ENCODE peak calls at places on chromosomes 5 and 9, in five cellular contexts. L, Y, T, V and P are unnamed samples.

GRCh38 chr5:59390989-59391388 is 502.5 kb downstream of the PDE4D start:
- DNase-seq in L (no peak), Y (no peak), T (no peak), V (no peak), P (no peak)

GRCh38 chr9:6944093-6944551 is 186.3 kb downstream of the KDM4C start:
- DNase-seq in V (no peak), Y (no peak), T (no peak), L (no peak), P (no peak)

GRCh38 chr5:156471893-156472292 is 144.9 kb downstream of the SGCD start:
- DNase-seq in L (no peak), T (no peak), V (no peak), Y (no peak), P (no peak)

GRCh38 chr5:36392818-36393217 is 91.1 kb upstream of the RANBP3L start:
- DNase-seq in L (no peak), V (no peak), T (no peak), Y (no peak), P (no peak)

GRCh38 chr9:134059188-134059641 is 8.6 kb downstream of the BRD3 start:
- DNase-seq in Y (peak; percentile 5), L (no peak), V (no peak), T (no peak), P (no peak)

GRCh38 chr5:83077662-83078261 is 415 bp downstream of the XRCC4 start:
- DNase-seq in V (no peak), T (peak; percentile 40), L (peak; percentile 14), Y (no peak), P (peak; percentile 29)

GRCh38 chr5:90096415-90097081 is 313.0 kb downstream of the CETN3 start:
- DNase-seq in Y (no peak), V (no peak), L (peak; percentile 63), T (no peak), P (no peak)

GRCh38 chr9:75185585-75186170 is 97.4 kb downstream of the OSTF1 start:
- DNase-seq in L (peak; percentile 53), T (peak; percentile 61), Y (peak; percentile 10), V (no peak), P (no peak)

GRCh38 chr5:151029179-151029855 is 8.9 kb downstream of the GPX3 start:
- DNase-seq in T (no peak), V (no peak), Y (no peak), L (no peak), P (no peak)

DNA sequence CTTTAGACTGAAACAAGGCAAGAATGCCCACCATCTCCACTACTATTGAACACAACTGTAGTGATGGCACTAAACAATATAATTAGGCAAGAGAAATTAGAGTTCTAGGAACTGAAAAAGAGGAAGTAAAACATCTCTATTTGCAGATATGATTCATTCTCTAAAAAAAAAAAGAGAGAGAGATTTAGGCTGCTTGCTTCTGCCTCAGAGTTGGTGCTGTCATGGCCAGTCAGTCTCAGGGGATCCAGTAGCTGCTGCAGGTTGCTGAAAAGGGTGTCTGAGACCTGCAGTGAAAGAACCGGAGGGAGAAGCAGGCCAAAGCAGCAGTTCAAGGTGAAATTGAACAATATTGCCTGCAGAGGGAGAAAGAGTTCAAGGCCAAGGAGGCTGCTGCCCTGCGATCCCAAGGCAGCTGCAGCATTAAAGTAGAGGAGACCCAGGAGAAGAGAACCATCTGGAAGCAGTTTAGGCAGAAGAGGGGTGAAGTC is 72.5 kb downstream of the AP3B1 start:
- DNase-seq in V (no peak), Y (no peak), L (no peak), T (peak; percentile 38), P (no peak)
- TF ChIP-seq CTCF in V (no peak), Y (no peak), L (peak; percentile 29), T (no peak), P (peak; percentile 5)

GRCh38 chr9:137026384-137026783 is 1.7 kb downstream of the ABCA2 start:
- DNase-seq in T (no peak), L (no peak), Y (no peak), V (no peak), P (no peak)
- H3K4me3 ChIP-seq in T (no peak overlapping the region), L (no peak overlapping the region), Y (no peak overlapping the region), V (no peak overlapping the region), P (no peak overlapping the region)

DNA sequence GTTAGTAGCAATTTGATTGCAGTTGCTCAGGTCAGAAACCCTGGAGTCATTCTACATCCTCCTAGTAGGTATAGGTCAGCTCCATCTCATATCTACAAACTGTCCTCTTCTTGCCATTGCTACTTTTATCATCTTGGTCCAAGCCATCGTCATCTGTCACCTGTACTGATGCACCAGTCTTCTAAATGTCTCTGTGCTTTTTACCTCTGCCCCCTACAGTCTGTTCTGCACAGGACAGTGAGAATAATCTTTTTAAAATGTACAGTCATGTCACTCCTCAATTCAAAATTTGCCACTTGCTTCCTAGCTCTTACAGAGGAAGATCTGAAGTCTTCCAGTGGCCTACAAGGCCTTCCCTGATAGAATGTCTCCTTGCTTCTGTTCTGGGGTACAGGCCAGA is 6.8 kb downstream of the NNT start:
- DNase-seq in L (no peak), Y (no peak), T (no peak), V (no peak), P (no peak)
- TF ChIP-seq CTCF in L (peak; percentile 16), Y (peak; percentile 9), T (no peak), V (no peak), P (peak; percentile 53)

GRCh38 chr9:132077881-132078280 is 1.8 kb downstream of the MED27 start:
- DNase-seq in L (no peak), T (no peak), V (no peak), Y (no peak), P (no peak)
- H3K4me3 ChIP-seq in L (peak overlapping the region; percentile 90), T (no peak overlapping the region), V (no peak overlapping the region), Y (no peak overlapping the region), P (peak overlapping the region; percentile 73)

GRCh38 chr5:31827862-31828261 is 188.9 kb downstream of the PDZD2 start:
- DNase-seq in Y (no peak), V (no peak), L (no peak), T (no peak), P (no peak)

GRCh38 chr5:31819926-31820516 is 181.1 kb downstream of the PDZD2 start:
- DNase-seq in T (no peak), V (no peak), L (no peak), Y (no peak), P (no peak)

GRCh38 chr5:31823477-31823876 is 184.5 kb downstream of the PDZD2 start:
- DNase-seq in L (no peak), Y (no peak), T (no peak), V (no peak), P (no peak)

GRCh38 chr5:31824886-31825774 is 186.2 kb downstream of the PDZD2 start:
- DNase-seq in Y (peak; percentile 15), V (no peak), L (peak; percentile 64), T (peak; percentile 73), P (peak; percentile 32)

DNA sequence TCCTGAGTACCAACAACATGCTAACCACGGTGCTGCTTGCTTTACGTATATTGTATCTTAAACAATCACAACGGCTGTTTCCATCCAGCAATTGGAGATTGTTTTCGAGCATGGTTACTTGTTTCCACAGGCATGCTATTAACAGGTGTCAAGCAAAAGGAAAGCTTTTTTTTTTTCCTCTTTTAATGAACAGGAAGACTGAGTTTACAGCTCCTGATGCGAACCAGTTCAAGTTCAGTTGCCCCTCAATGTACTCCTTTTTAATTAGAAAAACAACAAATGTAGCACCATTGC is 186.8 kb downstream of the PDZD2 start:
- DNase-seq in Y (no peak), V (no peak), L (no peak), T (no peak), P (no peak)
- TF ChIP-seq CTCF in Y (no peak), V (no peak), L (no peak), T (no peak), P (no peak)

DNA sequence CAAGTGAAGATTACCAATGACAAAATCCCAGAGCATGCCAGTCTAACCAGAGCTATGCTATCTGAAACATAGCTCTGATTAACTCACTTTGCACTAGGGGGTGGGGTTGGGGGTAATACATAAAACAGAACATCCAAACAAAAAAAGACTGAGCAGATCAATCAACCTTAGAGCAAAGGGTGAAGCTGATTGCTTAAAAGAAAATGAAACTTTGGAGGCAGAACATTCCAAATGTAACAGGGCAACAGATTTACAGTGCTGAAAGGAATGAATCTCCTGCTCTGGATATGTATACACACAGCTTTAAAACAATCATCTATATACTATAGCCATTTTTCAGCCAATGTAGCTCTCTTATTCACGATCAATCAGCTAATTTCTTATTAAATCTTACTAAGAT is 4.9 kb downstream of the IL6ST start:
- DNase-seq in Y (no peak), L (no peak), V (no peak), T (no peak), P (no peak)
- H3K4me3 ChIP-seq in Y (no peak overlapping the region), L (no peak overlapping the region), V (no peak overlapping the region), T (no peak overlapping the region), P (no peak overlapping the region)

GRCh38 chr9:2241461-2241874 is 226.3 kb downstream of the SMARCA2 start:
- DNase-seq in T (peak; percentile 40), V (peak; percentile 45), Y (no peak), L (no peak), P (peak; percentile 48)
- TF ChIP-seq CTCF in T (no peak), V (peak; percentile 7), Y (no peak), L (peak; percentile 63), P (peak; percentile 36)

GRCh38 chr5:51384281-51384840 is 1.1 kb downstream of the ISL1 start:
- DNase-seq in V (no peak), Y (no peak), T (no peak), L (peak; percentile 2), P (no peak)
- H3K4me3 ChIP-seq in V (no peak overlapping the region), Y (no peak overlapping the region), T (no peak overlapping the region), L (peak overlapping the region; percentile 81), P (no peak overlapping the region)